ENCODE peak calls at places on chromosome 21, in ten cellular contexts. G is HepG2, O is uterus, C is breast epithelium, B is K562, R is IMR-90, S is heart left ventricle, Z is body of pancreas, N is endothelial cell of umbilical vein, X is transverse colon. M is an unnamed sample.

GRCh38 chr21:18298228-18298627 is 53.6 kb downstream of the CHODL start:
- DNase-seq in S (no peak), G (no peak), Z (no peak), C (no peak), N (no peak), B (no peak), O (no peak), R (no peak), X (no peak), M (no peak)

GRCh38 chr21:17901458-17902092 is 82.4 kb upstream of the C21orf91 start:
- DNase-seq in R (peak; percentile 10), B (no peak), O (no peak), N (no peak), S (no peak), C (no peak), G (no peak), X (no peak), Z (no peak), M (no peak)

GRCh38 chr21:26709090-26709489 is 136.0 kb upstream of the CYYR1 start:
- DNase-seq in X (no peak), B (no peak), S (no peak), N (no peak), G (no peak), R (peak; percentile 6), Z (no peak), O (no peak), C (no peak), M (no peak)

GRCh38 chr21:36079671-36080070 is 9.8 kb downstream of the CBR1 start:
- DNase-seq in R (no peak), N (no peak), B (peak; percentile 50), S (no peak), Z (no peak), G (no peak), C (no peak), X (no peak), O (no peak), M (no peak)

GRCh38 chr21:43306391-43306790 is 120.5 kb downstream of the SIK1 start:
- DNase-seq in Z (no peak), O (no peak), X (no peak), C (no peak), N (no peak), G (no peak), S (no peak), B (no peak), R (no peak), M (no peak)

GRCh38 chr21:29406385-29406784 is 107.7 kb downstream of the BACH1 start:
- DNase-seq in R (no peak), Z (no peak), X (no peak), B (peak; percentile 4), O (no peak), S (no peak), N (no peak), G (no peak), C (no peak), M (no peak)

GRCh38 chr21:42515708-42516502 is 2.3 kb downstream of the SLC37A1 start:
- DNase-seq in C (no peak), B (no peak), G (no peak), X (peak; percentile 60), Z (peak; percentile 49), S (no peak), R (no peak), N (no peak), O (no peak), M (peak; percentile 32)

GRCh38 chr21:26881504-26882228 is 36.5 kb upstream of the ADAMTS1 start:
- DNase-seq in R (peak; percentile 39), B (no peak), G (no peak), S (no peak), Z (no peak), O (no peak), C (no peak), X (no peak), N (peak; percentile 39), M (no peak)

DNA sequence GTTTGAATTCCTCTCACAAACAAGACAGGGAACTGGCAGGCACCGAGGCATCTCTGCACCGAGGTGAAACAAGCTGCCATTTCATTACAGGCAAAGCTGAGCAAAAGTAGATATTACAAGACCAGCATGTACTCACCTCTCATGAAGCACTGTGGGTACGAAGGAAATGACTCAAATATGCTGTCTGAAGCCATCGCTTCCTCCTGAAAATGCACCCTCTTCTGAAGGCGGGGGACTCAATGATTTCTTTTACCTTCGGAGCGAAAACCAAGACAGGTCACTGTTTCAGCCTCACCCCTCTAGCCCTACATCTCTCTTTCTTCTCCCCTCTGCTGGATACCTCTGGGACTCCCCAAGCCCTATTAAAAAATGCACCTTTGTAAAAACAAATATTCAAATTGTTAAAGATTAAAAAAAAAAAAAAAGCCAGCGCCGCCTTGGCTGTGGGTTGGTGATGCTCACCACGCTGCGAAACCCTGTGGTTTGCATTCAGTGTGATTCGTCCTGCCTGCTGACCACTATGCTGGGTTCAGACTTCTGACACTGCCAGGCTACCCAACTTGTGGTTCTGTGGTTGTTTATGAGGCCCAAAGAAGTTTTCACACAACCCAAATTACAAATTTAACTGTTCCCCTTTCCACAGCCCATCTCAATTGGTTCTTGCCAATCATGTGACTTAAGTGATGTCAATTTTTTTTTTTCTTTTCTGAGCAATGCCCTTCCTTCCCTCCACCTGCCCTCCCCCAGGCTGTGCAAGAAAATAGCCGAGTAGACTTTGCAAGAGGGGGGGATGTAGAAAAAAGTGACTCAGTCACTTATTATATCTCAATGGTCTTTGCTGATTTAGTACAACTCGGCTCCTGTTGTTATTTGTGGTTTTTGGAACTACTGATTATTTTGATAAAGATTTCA is at the start of gene RUNX1:
- DNase-seq in R (peak; percentile 56), O (no peak), B (peak; percentile 61), S (peak; percentile 45), N (peak; percentile 37), G (no peak), X (peak; percentile 63), C (no peak), Z (peak; percentile 75), M (peak; percentile 23)
- TF ChIP-seq POLR2A in R (no peak), O (no peak), B (no peak), S (no peak), N (no peak), G (no peak), X (peak; percentile 43), C (no peak), Z (no peak), M (no peak)

DNA sequence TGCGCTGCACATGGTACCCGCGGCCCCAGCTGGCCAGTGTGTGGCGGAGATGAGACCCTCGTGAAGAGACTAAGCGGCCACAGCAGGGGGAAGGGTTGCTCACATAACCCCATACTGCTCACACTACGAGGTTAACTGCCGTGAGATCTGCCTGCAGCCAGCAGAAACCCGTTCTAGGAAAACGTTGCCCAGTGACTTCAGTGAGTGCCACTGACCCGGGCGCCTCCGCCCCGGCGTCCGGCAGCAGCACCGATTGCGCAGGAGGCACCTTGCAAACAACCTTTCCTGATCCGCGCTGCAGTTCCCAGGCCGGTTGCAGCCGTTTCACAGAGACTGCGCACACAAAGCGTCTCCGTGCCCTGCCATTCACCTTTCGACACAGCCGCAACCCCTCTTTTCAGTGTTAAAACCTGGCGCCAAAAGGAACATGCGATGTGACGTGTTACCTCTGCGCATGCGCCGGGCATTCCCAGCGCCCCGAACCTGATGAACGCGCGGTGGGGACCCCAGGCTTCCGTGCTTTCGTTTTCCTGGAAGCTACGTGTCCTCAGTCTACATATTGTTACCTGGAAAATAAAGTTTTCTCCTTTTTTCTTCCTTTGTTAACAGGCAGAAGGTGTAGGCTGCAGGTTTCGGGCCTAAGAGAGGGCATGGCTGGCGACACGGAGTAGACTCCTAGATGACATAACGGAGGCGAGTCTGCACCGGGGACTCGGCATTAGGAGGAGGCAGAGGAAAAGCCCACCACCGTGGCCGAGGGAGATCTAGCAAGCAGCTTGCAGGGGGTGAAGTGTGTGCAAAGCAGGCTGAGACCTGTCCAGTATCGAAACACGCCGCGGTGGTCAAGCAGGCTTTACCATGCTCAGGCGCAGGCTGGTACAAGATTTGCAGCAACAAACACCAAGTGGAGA is 8.9 kb downstream of the VPS26C start:
- DNase-seq in S (peak; percentile 58), O (peak; percentile 31), X (peak; percentile 58), B (no peak), N (peak; percentile 75), C (no peak), R (peak; percentile 36), G (peak; percentile 84), Z (peak; percentile 59), M (peak; percentile 65)
- TF ChIP-seq POLR2A in S (no peak), O (no peak), X (peak; percentile 40), B (no peak), N (no peak), C (no peak), R (no peak), G (peak; percentile 71), Z (no peak), M (peak; percentile 32)

DNA sequence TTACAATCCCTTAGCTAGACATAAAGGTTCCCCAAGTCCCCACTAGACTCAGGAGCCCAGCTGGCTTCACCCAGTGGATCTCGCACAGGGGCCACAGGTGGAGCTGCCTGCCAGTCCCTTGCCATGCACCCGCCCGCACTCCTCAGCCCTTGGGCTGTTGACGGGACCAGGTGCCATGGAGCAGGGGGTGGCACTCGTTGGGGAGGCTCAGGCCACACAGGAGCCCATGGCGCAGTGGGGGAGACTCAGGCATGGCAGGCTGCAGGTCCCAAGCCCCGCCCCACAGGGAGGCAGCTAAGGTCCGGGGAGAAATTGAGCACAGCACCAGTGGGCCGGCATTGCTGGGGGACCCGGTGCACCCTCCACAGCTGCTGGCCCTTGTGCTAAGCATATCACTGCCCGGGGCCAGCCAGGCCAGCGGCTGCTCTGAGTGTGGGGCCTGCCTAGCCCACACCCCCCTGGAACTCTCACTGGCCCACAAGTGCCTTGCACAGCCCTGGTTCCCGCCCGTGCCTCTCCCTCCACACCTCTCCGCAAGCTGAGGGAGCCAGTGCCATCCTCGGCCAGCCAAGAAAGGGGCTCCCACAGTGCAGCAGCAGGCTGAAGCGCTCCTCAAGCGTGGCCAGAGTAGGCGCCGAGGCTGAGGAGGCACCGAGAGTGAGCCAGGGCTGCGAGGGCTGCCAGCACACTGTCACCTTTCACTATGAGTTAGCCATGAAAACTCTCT is 117.8 kb downstream of the LIPI start:
- DNase-seq in X (no peak), C (no peak), G (no peak), N (no peak), O (no peak), S (no peak), B (no peak), R (no peak), Z (no peak), M (no peak)
- TF ChIP-seq POLR2A in X (no peak), C (no peak), G (no peak), N (no peak), O (no peak), S (no peak), B (no peak), R (no peak), Z (no peak), M (no peak)

GRCh38 chr21:25565272-25566199 is 41.7 kb downstream of the MRPL39 start:
- DNase-seq in S (no peak), N (no peak), X (no peak), R (no peak), Z (no peak), G (no peak), B (no peak), O (no peak), C (no peak), M (no peak)

GRCh38 chr21:25564349-25564948 is 42.8 kb downstream of the MRPL39 start:
- DNase-seq in X (no peak), Z (no peak), N (no peak), O (no peak), B (no peak), G (no peak), R (no peak), S (no peak), C (no peak), M (no peak)

GRCh38 chr21:25561668-25562641 is 45.3 kb downstream of the MRPL39 start:
- DNase-seq in N (peak; percentile 82), R (peak; percentile 82), S (peak; percentile 43), B (no peak), Z (peak; percentile 45), G (no peak), O (peak; percentile 28), X (peak; percentile 68), C (peak; percentile 51), M (peak; percentile 30)

GRCh38 chr21:25562660-25563059 is 44.6 kb downstream of the MRPL39 start:
- DNase-seq in R (no peak), B (no peak), S (no peak), X (no peak), G (no peak), N (peak; percentile 41), Z (no peak), C (no peak), O (no peak), M (no peak)

GRCh38 chr21:25563399-25564116 is 43.7 kb downstream of the MRPL39 start:
- DNase-seq in S (no peak), N (peak; percentile 49), R (no peak), Z (no peak), C (no peak), X (peak; percentile 30), G (no peak), O (no peak), B (no peak), M (no peak)
- TF ChIP-seq POLR2A in S (no peak), N (no peak), R (no peak), Z (no peak), C (no peak), X (no peak), G (no peak), O (no peak), B (no peak), M (no peak)

M was measured in adrenal gland.